ENCODE peak calls at places on chromosomes 7 and 10, in six cellular contexts. One of them, this sample, is unnamed. For H3K4me1, the result is how much of the 10 kb centered on the place peaks cover.

GRCh38 chr7:50362142-50362541 is 57.6 kb downstream of the IKZF1 start:
- DNase-seq in body of pancreas: no peak
- DNase-seq in ovary: no peak
- DNase-seq in Peyer's patch: no peak
- DNase-seq in CD8-positive, alpha-beta memory T cell: no peak
- DNase-seq in uterus: no peak
- DNase-seq in this sample: no peak

GRCh38 chr10:60032723-60033122 is 126.4 kb upstream of the CCDC6 start:
- DNase-seq in body of pancreas: peak
- DNase-seq in ovary: no peak
- DNase-seq in Peyer's patch: no peak
- DNase-seq in uterus: no peak
- DNase-seq in CD8-positive, alpha-beta memory T cell: peak
- DNase-seq in this sample: no peak

GRCh38 chr7:26930201-26930600 is 65.8 kb upstream of the SKAP2 start:
- DNase-seq in CD8-positive, alpha-beta memory T cell: no peak
- DNase-seq in Peyer's patch: no peak
- DNase-seq in ovary: no peak
- DNase-seq in uterus: no peak
- DNase-seq in body of pancreas: no peak
- DNase-seq in this sample: no peak

GRCh38 chr7:106166651-106167342 is 54.7 kb upstream of the SYPL1 start:
- DNase-seq in body of pancreas: peak
- DNase-seq in CD8-positive, alpha-beta memory T cell: peak
- DNase-seq in uterus: peak
- DNase-seq in ovary: no peak
- DNase-seq in Peyer's patch: no peak
- DNase-seq in this sample: peak

GRCh38 chr7:45968312-45968711 is 47.2 kb upstream of the IGFBP3 start:
- DNase-seq in uterus: no peak
- DNase-seq in CD8-positive, alpha-beta memory T cell: no peak
- DNase-seq in ovary: no peak
- DNase-seq in Peyer's patch: no peak
- DNase-seq in body of pancreas: no peak
- DNase-seq in this sample: no peak

GRCh38 chr10:50395279-50395678 is 144.0 kb upstream of the ASAH2 start:
- DNase-seq in ovary: no peak
- DNase-seq in uterus: no peak
- DNase-seq in CD8-positive, alpha-beta memory T cell: no peak
- DNase-seq in Peyer's patch: no peak
- DNase-seq in body of pancreas: peak
- DNase-seq in this sample: no peak

GRCh38 chr7:44244282-44244681 is 43.5 kb downstream of the YKT6 start:
- DNase-seq in Peyer's patch: no peak
- DNase-seq in uterus: no peak
- DNase-seq in body of pancreas: no peak
- DNase-seq in CD8-positive, alpha-beta memory T cell: no peak
- DNase-seq in ovary: no peak
- DNase-seq in this sample: no peak

GRCh38 chr10:22433875-22434274 is 88.6 kb downstream of the SPAG6 start:
- DNase-seq in CD8-positive, alpha-beta memory T cell: no peak
- DNase-seq in body of pancreas: no peak
- DNase-seq in Peyer's patch: no peak
- DNase-seq in ovary: no peak
- DNase-seq in uterus: no peak
- DNase-seq in this sample: no peak

GRCh38 chr10:18117272-18117671 is 23.0 kb upstream of the CACNB2 start:
- DNase-seq in ovary: no peak
- DNase-seq in uterus: no peak
- DNase-seq in body of pancreas: no peak
- DNase-seq in CD8-positive, alpha-beta memory T cell: no peak
- DNase-seq in Peyer's patch: no peak
- DNase-seq in this sample: no peak

GRCh38 chr7:117200786-117201185 is 122.1 kb downstream of the WNT2 start:
- DNase-seq in Peyer's patch: no peak
- DNase-seq in uterus: no peak
- DNase-seq in body of pancreas: no peak
- DNase-seq in ovary: no peak
- DNase-seq in CD8-positive, alpha-beta memory T cell: no peak
- DNase-seq in this sample: no peak

GRCh38 chr10:48656241-48656921 is 28.3 kb upstream of the WDFY4 start:
- DNase-seq in Peyer's patch: peak
- DNase-seq in ovary: peak
- DNase-seq in body of pancreas: peak
- DNase-seq in CD8-positive, alpha-beta memory T cell: peak
- DNase-seq in uterus: peak
- DNase-seq in this sample: peak

GRCh38 chr10:79397051-79397450 is 48.4 kb downstream of the ZCCHC24 start:
- DNase-seq in uterus: no peak
- DNase-seq in CD8-positive, alpha-beta memory T cell: no peak
- DNase-seq in ovary: peak
- DNase-seq in Peyer's patch: no peak
- DNase-seq in body of pancreas: no peak
- DNase-seq in this sample: no peak

GRCh38 chr10:119197921-119198320 is 9.4 kb upstream of the GRK5 start:
- DNase-seq in CD8-positive, alpha-beta memory T cell: no peak
- DNase-seq in uterus: no peak
- DNase-seq in body of pancreas: no peak
- DNase-seq in ovary: no peak
- DNase-seq in Peyer's patch: no peak
- DNase-seq in this sample: no peak

GRCh38 chr7:154581251-154581890 is 421.6 kb downstream of the PAXIP1 start:
- DNase-seq in body of pancreas: no peak
- DNase-seq in CD8-positive, alpha-beta memory T cell: no peak
- DNase-seq in Peyer's patch: no peak
- DNase-seq in ovary: no peak
- DNase-seq in uterus: no peak
- DNase-seq in this sample: no peak

GRCh38 chr10:14040787-14041631 is 289.7 kb downstream of the FRMD4A start:
- DNase-seq in CD8-positive, alpha-beta memory T cell: no peak
- DNase-seq in Peyer's patch: no peak
- DNase-seq in uterus: no peak
- DNase-seq in ovary: no peak
- DNase-seq in body of pancreas: no peak
- DNase-seq in this sample: no peak

GRCh38 chr10:131213651-131214505 is 97.6 kb downstream of the TCERG1L start:
- DNase-seq in uterus: peak
- DNase-seq in ovary: no peak
- DNase-seq in Peyer's patch: peak
- DNase-seq in CD8-positive, alpha-beta memory T cell: no peak
- DNase-seq in body of pancreas: no peak
- DNase-seq in this sample: no peak

GRCh38 chr10:97633921-97634320 is 621 bp upstream of the MORN4 start:
- DNase-seq in body of pancreas: peak
- DNase-seq in ovary: no peak
- DNase-seq in uterus: no peak
- DNase-seq in CD8-positive, alpha-beta memory T cell: peak
- DNase-seq in Peyer's patch: peak
- DNase-seq in this sample: no peak

GRCh38 chr7:18936265-18936664 is 181.2 kb downstream of the TWIST1 start:
- DNase-seq in Peyer's patch: no peak
- DNase-seq in ovary: no peak
- DNase-seq in uterus: no peak
- DNase-seq in CD8-positive, alpha-beta memory T cell: no peak
- DNase-seq in body of pancreas: no peak
- DNase-seq in this sample: no peak

GRCh38 chr7:82594665-82595064 is 151.1 kb upstream of the CACNA2D1 start:
- DNase-seq in CD8-positive, alpha-beta memory T cell: no peak
- DNase-seq in body of pancreas: no peak
- DNase-seq in Peyer's patch: no peak
- DNase-seq in ovary: no peak
- DNase-seq in uterus: no peak
- DNase-seq in this sample: no peak

GRCh38 chr10:13683017-13683416 is 96.3 kb downstream of the PRPF18 start:
- DNase-seq in ovary: no peak
- DNase-seq in uterus: no peak
- DNase-seq in CD8-positive, alpha-beta memory T cell: no peak
- DNase-seq in Peyer's patch: no peak
- DNase-seq in body of pancreas: no peak
- DNase-seq in this sample: no peak

GRCh38 chr7:110084177-110084807 is 1006.6 kb upstream of the LRRN3 start:
- DNase-seq in CD8-positive, alpha-beta memory T cell: no peak
- DNase-seq in Peyer's patch: no peak
- DNase-seq in uterus: no peak
- DNase-seq in body of pancreas: no peak
- DNase-seq in ovary: no peak
- DNase-seq in this sample: no peak

GRCh38 chr7:120502132-120502531 is 229.2 kb downstream of the KCND2 start:
- DNase-seq in ovary: no peak
- DNase-seq in uterus: no peak
- DNase-seq in CD8-positive, alpha-beta memory T cell: no peak
- DNase-seq in Peyer's patch: no peak
- DNase-seq in body of pancreas: no peak
- DNase-seq in this sample: no peak

DNA sequence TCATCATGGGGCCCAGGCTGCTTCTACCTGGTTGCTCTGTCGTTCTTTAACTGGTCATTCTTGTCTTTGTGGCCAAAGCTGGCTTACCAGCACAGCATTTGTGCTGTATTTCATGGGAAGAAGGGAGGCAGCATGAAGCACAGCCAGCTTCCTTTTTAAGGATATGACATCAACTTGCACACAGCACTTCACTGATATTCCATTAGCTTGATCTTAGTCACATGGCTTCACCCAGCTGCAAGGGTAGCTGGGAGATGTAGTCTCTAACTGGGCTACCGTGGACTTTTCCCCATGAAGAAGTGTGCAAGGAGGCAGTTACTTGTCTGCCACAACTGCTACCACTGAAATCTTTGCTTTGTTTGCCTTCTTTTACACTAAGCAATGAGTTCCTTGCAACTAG is 525.2 kb downstream of the LRMDA start:
- DNase-seq in ovary: no peak
- DNase-seq in Peyer's patch: no peak
- DNase-seq in body of pancreas: no peak
- DNase-seq in uterus: no peak
- DNase-seq in CD8-positive, alpha-beta memory T cell: no peak
- DNase-seq in this sample: no peak
- H3K27ac ChIP-seq in ovary: no peak
- H3K27ac ChIP-seq in Peyer's patch: no peak
- H3K27ac ChIP-seq in body of pancreas: no peak
- H3K27ac ChIP-seq in uterus: no peak
- H3K27ac ChIP-seq in CD8-positive, alpha-beta memory T cell: no peak
- H3K27ac ChIP-seq in this sample: no peak

GRCh38 chr7:157690058-157690832 is 353.4 kb downstream of the DNAJB6 start:
- DNase-seq in CD8-positive, alpha-beta memory T cell: no peak
- DNase-seq in Peyer's patch: peak
- DNase-seq in body of pancreas: no peak
- DNase-seq in ovary: no peak
- DNase-seq in uterus: no peak
- DNase-seq in this sample: no peak
- H3K4me3 ChIP-seq in CD8-positive, alpha-beta memory T cell: no peak
- H3K4me3 ChIP-seq in Peyer's patch: no peak
- H3K4me3 ChIP-seq in body of pancreas: no peak
- H3K4me3 ChIP-seq in ovary: peak
- H3K4me3 ChIP-seq in uterus: peak
- H3K4me3 ChIP-seq in this sample: no peak

DNA sequence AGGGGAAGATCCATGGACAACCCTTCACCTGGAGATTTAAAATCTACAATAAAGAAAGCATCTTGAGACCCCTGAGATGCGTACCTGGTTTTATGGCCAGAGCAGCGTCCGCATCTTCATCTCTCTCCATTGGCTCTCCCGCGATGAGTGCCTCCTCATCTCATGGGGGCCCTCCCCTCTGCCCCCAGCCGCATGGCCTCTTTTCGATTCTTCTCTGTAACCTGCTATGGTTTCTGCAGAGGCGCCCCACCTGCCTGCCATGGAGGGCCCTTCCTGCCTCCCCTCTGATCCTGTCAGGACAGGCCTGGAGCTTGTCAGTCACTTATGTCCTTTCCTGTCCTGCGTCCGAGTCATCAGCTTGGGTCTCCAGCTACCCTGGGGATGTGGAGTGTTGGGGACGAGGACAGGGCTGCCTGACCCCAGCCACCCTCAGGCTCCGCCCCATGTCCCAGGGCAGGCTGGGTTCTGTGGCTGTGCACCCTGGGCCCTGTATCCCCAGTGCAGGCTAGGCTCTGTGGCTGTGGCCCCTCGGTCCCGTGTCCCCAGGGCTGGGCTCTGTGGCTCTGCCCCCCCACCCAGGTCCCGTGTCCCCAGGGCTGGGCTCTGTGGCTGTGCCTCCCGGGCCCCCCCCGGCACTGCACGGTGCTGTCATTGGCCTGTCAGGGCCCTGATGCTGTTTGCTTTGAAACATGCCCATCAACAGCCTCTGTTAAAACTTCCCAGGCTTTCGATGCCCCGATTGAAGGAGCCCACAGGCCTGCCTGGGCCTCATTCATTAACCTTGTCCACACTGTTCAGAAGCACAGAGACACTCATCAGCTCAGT is 99.8 kb downstream of the WDR37 start:
- DNase-seq in ovary: no peak
- DNase-seq in uterus: no peak
- DNase-seq in CD8-positive, alpha-beta memory T cell: no peak
- DNase-seq in Peyer's patch: no peak
- DNase-seq in body of pancreas: no peak
- DNase-seq in this sample: no peak
- H3K4me1 ChIP-seq in ovary: under half
- H3K4me1 ChIP-seq in uterus: under half
- H3K4me1 ChIP-seq in CD8-positive, alpha-beta memory T cell: under half
- H3K4me1 ChIP-seq in Peyer's patch: under half
- H3K4me1 ChIP-seq in body of pancreas: under half
- H3K4me1 ChIP-seq in this sample: under half

DNA sequence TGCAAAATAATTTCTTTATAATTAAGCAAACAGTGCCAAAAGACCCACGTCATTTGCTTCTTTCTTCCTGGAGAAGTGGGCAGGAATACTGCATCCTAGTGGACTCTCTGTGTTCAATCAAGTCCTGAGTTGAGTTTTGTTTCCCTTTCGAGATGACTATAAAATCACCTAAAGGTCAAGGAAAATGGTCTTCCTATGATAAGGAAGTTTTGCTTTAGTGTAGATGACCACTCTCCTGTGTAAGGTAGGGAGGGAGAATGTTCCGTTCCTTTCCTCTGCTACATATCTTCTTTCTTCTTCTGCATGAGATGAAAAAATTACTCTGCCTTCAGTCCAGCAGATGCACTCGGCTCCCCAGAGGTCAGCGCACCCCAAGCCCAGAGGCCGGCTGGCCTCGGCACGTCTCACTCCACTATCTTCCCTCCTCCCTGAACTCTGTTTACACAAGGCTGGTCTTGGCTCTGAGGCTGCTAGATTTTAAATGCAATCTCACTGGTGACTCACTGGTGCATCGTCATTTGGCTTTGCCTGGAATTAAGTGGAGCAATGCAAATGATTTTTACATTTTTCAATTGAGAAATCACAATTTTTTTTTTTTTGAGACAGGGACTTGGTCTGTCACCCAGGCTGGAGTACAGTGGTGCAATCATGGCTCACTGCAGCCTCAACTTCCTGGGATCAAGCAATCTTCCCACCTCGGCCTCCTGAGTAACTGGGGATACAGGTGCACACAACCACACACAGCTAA is 18.6 kb upstream of the VDAC2 start:
- DNase-seq in CD8-positive, alpha-beta memory T cell: no peak
- DNase-seq in uterus: peak
- DNase-seq in ovary: peak
- DNase-seq in Peyer's patch: peak
- DNase-seq in body of pancreas: peak
- DNase-seq in this sample: no peak
- H3K27ac ChIP-seq in CD8-positive, alpha-beta memory T cell: no peak
- H3K27ac ChIP-seq in uterus: peak
- H3K27ac ChIP-seq in ovary: no peak
- H3K27ac ChIP-seq in Peyer's patch: peak
- H3K27ac ChIP-seq in body of pancreas: peak
- H3K27ac ChIP-seq in this sample: no peak

This sample was measured in CD4-positive, alpha-beta memory T cell.